ENCODE peak calls at places on chromosomes 13 and 19, in four cellular contexts. K, B, Y and H are unnamed samples.

GRCh38 chr19:751501-752341 is 809 bp downstream of the MISP start:
- DNase-seq in Y (no peak), B (peak), K (no peak), H (no peak)

GRCh38 chr13:51175639-51176038 is 46.6 kb upstream of the FAM124A start:
- DNase-seq in Y (no peak), B (no peak), K (no peak), H (no peak)

GRCh38 chr19:32489971-32490370 is 84.4 kb downstream of the DPY19L3 start:
- DNase-seq in B (no peak), K (no peak), Y (no peak), H (no peak)

GRCh38 chr13:66994097-66994496 is 236.0 kb downstream of the PCDH9 start:
- DNase-seq in K (peak), B (peak), Y (no peak), H (peak)

GRCh38 chr19:55247621-55248099 is 11.2 kb downstream of the PPP6R1 start:
- DNase-seq in B (no peak), Y (no peak), K (no peak), H (no peak)

GRCh38 chr13:30615851-30616311 is 1.8 kb upstream of the USPL1 start:
- DNase-seq in K (no peak), Y (no peak), B (peak), H (no peak)

GRCh38 chr13:44402902-44403719 is 29.5 kb downstream of the SERP2 start:
- DNase-seq in Y (no peak), B (no peak), K (no peak), H (no peak)

GRCh38 chr19:13396256-13397080 is 109.8 kb downstream of the CACNA1A start:
- DNase-seq in B (peak), Y (peak), K (peak), H (peak)

GRCh38 chr13:94712812-94713555 is 639 bp upstream of the SOX21 start:
- DNase-seq in K (peak), Y (no peak), B (no peak), H (no peak)

GRCh38 chr13:73731564-73731963 is 402.6 kb downstream of the KLF12 start:
- DNase-seq in K (no peak), B (no peak), Y (no peak), H (no peak)

GRCh38 chr19:45881082-45881908 is 4.6 kb downstream of the IRF2BP1 start:
- DNase-seq in K (no peak), B (no peak), Y (no peak), H (no peak)

GRCh38 chr19:31260171-31260933 is 88.9 kb downstream of the TSHZ3 start:
- DNase-seq in B (no peak), Y (no peak), K (no peak), H (no peak)

GRCh38 chr13:21625366-21625765 is 21.4 kb upstream of the MICU2 start:
- DNase-seq in Y (peak), B (peak), K (no peak), H (no peak)

GRCh38 chr13:105363747-105364177 is 1171.7 kb downstream of the EFNB2 start:
- DNase-seq in K (no peak), Y (no peak), B (no peak), H (no peak)

GRCh38 chr19:581399-582111 is 8.1 kb upstream of the HCN2 start:
- DNase-seq in Y (no peak), B (no peak), K (no peak), H (no peak)

GRCh38 chr19:460877-461609 is at the start of gene SHC2:
- DNase-seq in Y (no peak), B (no peak), K (no peak), H (no peak)

GRCh38 chr13:113093580-113094409 is 11.8 kb upstream of the F7 start:
- DNase-seq in Y (no peak), K (no peak), B (no peak), H (no peak)
- TF ChIP-seq ATF3 in Y (no peak), K (no peak), B (no peak), H (no peak)

GRCh38 chr19:42532881-42533280 is 4.6 kb upstream of the CEACAM1 start:
- DNase-seq in K (no peak), Y (no peak), B (no peak), H (no peak)

GRCh38 chr19:42529248-42529764 is 1.0 kb upstream of the CEACAM1 start:
- DNase-seq in K (peak), B (peak), Y (peak), H (peak)

GRCh38 chr19:42531313-42531712 is 3.0 kb upstream of the CEACAM1 start:
- DNase-seq in Y (no peak), B (no peak), K (no peak), H (no peak)

GRCh38 chr19:42524943-42525342 is 3.3 kb downstream of the CEACAM1 start:
- DNase-seq in Y (no peak), K (no peak), B (no peak), H (peak)

DNA sequence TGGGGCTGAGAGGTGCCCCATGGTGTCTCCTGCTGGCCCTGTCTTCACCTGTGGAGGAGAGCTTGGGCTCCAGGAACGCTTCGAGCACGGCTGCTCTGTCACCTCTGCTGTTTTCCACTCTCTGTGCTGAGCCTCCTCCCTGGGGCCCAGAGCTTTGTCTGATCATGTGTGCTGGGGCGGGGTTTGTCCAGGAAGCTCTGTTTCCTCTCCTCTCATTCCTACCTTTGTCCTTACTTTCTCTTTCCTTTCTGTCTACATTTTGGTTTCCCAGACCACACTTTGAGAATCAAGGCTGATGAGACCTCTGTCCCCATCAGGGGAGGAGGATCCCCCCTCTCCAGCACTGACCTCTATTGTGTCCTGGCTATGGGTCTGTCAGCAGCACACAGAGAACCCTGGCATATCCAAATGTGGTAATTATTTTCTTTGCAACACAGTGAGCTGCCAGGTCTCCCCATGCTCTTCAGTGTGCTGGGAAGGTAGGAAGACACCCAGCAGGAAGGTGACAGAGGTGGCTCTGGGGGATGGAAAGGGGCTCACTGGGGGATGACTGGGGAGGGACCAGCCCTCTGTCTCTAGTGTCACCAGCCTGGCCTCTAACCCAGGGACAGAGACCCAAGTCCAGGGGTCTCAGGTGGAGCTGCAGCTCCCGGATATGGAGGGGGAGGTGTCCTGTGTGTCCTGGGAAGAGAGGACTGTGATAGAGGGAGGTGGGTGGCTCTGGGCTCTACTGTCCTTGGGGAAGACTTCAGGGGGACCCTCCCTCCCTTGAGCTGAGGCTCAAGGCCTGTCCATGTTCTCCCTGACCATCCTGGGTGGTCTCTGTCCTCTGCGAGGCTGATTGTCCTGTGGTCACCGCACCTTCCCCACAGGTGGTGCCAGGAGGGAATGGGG is at the start of gene CEACAM1:
- DNase-seq in B (peak), Y (no peak), K (no peak), H (peak)
- TF ChIP-seq ATF3 in B (no peak), Y (no peak), K (no peak), H (no peak)

DNA sequence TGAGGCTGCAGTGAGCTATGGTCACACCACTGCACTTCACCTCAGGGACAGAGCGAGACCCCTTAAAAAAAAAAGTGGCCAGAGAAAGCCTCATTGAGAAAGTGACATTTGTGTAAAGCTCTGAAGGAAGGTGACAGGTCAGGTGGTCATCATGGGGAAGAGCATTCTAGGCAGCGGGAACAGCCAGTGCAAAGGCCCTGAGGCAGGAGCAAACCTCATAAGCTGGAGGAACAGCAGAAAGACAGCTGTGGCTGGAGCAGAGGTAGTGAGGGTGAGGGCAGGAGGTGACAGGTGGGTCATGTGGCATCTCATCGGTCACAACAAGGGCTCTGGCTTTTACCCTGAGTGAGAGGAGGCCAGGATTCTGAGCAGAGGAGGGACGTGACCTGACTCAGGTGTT is 64.4 kb downstream of the RYR1 start:
- DNase-seq in Y (no peak), K (no peak), B (no peak), H (no peak)
- TF ChIP-seq ATF3 in Y (no peak), K (no peak), B (no peak), H (no peak)

GRCh38 chr19:47096721-47097120 is 16.9 kb downstream of the ZC3H4 start:
- DNase-seq in K (no peak), Y (no peak), B (no peak), H (no peak)

GRCh38 chr19:47094557-47095517 is 18.7 kb downstream of the ZC3H4 start:
- DNase-seq in K (no peak), Y (no peak), B (peak), H (no peak)

GRCh38 chr19:47093841-47094240 is 19.7 kb downstream of the ZC3H4 start:
- DNase-seq in B (no peak), K (no peak), Y (no peak), H (no peak)

GRCh38 chr19:47097396-47098217 is 16.0 kb downstream of the ZC3H4 start:
- DNase-seq in B (no peak), K (no peak), Y (no peak), H (no peak)

DNA sequence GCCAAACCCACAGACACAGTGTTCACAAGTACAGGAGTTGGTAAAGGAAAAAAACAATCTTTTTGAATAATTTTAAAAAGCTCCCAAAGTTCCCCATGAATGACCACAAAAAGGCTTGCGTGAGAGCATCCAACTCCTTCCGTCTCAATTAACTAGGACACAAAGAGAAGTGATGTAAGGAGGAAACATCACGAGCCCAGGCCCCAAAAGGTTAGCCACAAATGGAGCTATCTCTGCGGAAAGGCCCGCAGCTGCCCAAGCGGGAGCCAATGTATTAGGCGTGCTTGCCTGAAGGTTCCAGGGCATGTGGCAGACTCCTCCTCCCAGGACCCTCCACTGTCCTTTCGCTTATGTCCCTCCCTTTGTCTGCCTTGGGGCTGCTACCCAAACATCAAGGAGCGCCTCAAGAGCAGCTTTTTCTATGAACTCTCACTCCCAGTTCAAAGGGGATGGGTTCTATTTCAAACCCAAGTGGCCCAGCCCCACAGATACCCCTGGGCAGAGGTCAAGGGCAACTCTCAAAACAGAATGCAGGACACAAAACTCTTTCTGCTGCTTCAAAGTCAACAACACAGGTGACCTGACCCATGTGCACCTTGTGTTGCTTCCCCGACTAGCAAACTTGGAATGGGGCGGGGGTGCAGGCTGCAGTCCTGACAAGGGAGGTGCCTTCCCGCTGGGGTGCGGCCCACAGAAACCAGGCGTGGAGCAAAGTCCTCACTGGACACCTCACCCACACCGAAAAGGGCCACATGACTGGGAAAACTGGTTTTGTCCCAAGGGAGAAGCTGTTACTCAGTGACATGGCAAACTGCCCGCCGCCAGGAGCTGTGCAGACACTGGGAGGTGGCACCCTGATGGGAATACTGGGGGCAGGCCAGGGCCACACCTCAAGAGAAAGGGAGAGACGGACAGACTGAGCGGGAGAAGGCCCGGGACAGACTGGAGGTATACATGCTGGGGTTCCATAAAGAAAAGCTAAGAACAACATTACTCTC is 17.6 kb downstream of the ZC3H4 start:
- DNase-seq in B (peak), Y (peak), K (no peak), H (no peak)
- TF ChIP-seq ATF3 in B (peak), Y (no peak), K (no peak), H (no peak)

DNA sequence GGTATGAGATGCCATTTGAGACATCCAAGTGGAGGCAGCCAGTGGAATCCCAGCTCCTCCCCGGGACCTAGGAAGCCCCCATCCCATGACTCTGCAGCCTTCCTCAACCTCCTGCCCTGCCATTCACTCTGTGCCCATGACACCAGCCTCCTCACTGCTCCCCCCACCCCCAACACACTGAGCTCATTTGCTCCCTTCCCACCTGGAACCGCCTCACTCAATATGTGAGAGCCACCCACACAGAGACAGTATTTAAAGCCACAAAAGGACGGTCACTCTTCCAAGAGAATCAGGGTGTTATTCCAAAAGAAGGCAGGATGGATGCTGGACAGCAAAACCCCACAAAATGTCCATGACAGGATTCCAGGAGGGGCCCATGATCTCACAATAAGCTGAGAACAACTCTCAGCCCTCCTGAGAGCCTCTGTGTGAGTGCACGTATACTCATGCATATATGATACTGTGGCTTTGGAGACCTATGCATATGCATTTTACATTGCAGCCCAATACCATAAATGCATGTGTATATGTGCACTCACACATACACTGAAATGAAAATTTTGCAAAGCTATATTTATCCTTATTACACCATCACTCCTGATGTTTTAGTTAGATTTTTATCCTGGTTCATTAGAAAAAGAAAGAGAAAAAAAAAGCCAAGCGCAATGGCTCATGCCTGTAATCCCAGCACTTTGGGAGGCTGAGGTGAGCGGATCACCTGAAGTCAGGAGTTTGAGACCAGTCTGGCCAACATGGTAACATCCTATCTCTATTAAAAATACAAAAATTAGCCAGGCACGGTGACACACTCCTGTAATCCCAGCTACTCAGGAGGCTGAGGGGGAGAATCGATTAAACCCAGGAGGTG is 10.8 kb upstream of the RANBP3 start:
- DNase-seq in K (no peak), B (no peak), Y (no peak), H (no peak)
- TF ChIP-seq ATF3 in K (no peak), B (no peak), Y (no peak), H (no peak)

DNA sequence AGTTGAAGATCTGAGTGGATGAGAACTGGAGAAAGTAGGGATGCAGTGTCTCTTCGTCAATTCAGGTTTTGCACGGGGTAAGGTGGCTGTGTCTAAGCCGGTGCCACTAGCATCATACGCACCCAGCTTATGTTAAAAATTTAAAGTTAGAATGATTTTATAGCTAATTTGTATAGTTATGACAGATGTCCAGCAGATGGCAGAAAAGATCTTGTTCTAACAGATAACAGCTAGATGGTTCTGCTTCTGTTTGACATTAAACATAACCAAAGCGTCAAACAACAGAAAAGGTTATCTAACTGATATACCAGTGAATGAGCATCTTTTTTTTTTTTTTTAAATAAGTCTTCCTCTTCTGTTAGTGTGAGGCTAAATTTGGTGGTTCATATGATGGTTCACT is 18.8 kb upstream of the EDDM13 start:
- DNase-seq in K (no peak), Y (peak), B (peak), H (no peak)
- TF ChIP-seq ATF3 in K (no peak), Y (no peak), B (no peak), H (no peak)